ENCODE peak calls at places on chromosomes 3 and 15, in ten cellular contexts. A is cardiac muscle cell; D is GM23338; M is HepG2; Q is IMR-90; I is bronchial epithelial cell; J is CD4-positive, alpha-beta memory T cell; X is neural progenitor cell; O is OCI-LY7; S is pancreas. P is an unnamed sample. For H3K36me3, the result is how much of the 10 kb centered on the place peaks cover.

GRCh38 chr15:96330064-96330449 is 443 bp upstream of the NR2F2 start:
- DNase-seq in I (no peak), J (no peak), A (peak), D (peak), M (no peak), O (no peak), X (no peak), Q (peak), S (no peak), P (peak)

GRCh38 chr3:188207941-188208750 is 54.2 kb downstream of the LPP start:
- DNase-seq in O (no peak), D (peak), Q (no peak), J (no peak), M (no peak), I (no peak), A (no peak), S (no peak), X (peak), P (no peak)

GRCh38 chr3:194804796-194805195 is 119.1 kb downstream of the FAM43A start:
- DNase-seq in O (no peak), J (no peak), D (no peak), Q (no peak), M (no peak), I (no peak), X (no peak), S (no peak), A (no peak), P (no peak)

GRCh38 chr15:62647195-62647865 is 395.2 kb upstream of the TPM1 start:
- DNase-seq in A (peak), X (no peak), J (no peak), Q (peak), S (no peak), M (peak), O (no peak), D (no peak), I (peak), P (peak)

GRCh38 chr3:61617041-61617440 is 55.7 kb downstream of the PTPRG start:
- DNase-seq in Q (peak), X (no peak), M (no peak), I (no peak), O (no peak), D (no peak), J (no peak), A (no peak), S (no peak), P (no peak)

GRCh38 chr3:56917740-56918568 is 116.2 kb upstream of the ARHGEF3 start:
- DNase-seq in S (no peak), O (peak), J (no peak), D (peak), Q (no peak), I (peak), X (no peak), A (no peak), M (no peak), P (no peak)

GRCh38 chr3:114445233-114445632 is 151.4 kb downstream of the TIGIT start:
- DNase-seq in D (no peak), Q (peak), X (no peak), O (no peak), J (no peak), I (no peak), S (no peak), A (no peak), M (no peak), P (no peak)

GRCh38 chr3:43723121-43723734 is 32.5 kb downstream of the ABHD5 start:
- DNase-seq in O (no peak), M (no peak), S (no peak), J (no peak), I (peak), Q (peak), X (no peak), A (peak), D (no peak), P (no peak)

GRCh38 chr3:67037615-67038014 is 39.5 kb downstream of the KBTBD8 start:
- DNase-seq in X (no peak), Q (peak), O (peak), M (no peak), D (no peak), A (peak), J (no peak), I (peak), S (no peak), P (no peak)

GRCh38 chr3:187850256-187851010 is 105.2 kb upstream of the BCL6 start:
- DNase-seq in M (peak), A (no peak), Q (no peak), I (peak), O (no peak), S (no peak), J (no peak), D (no peak), X (no peak), P (no peak)

GRCh38 chr3:105414841-105415240 is 48.1 kb downstream of the ALCAM start:
- DNase-seq in O (no peak), J (no peak), A (peak), X (no peak), D (no peak), S (no peak), Q (peak), M (no peak), I (no peak), P (no peak)

GRCh38 chr3:52346623-52347530 is 30.8 kb downstream of the DNAH1 start:
- DNase-seq in Q (peak), M (no peak), X (no peak), D (no peak), A (peak), O (no peak), S (peak), I (peak), J (no peak), P (no peak)

GRCh38 chr3:195150194-195151118 is 120.5 kb downstream of the XXYLT1 start:
- DNase-seq in M (no peak), X (peak), Q (peak), S (peak), D (peak), A (peak), O (peak), J (no peak), I (peak), P (peak)

GRCh38 chr3:123489400-123490004 is 40.6 kb upstream of the ADCY5 start:
- DNase-seq in D (peak), A (peak), M (peak), J (peak), O (peak), Q (peak), I (peak), S (peak), X (peak), P (peak)

GRCh38 chr3:177440456-177441105 is 243.3 kb upstream of the TBL1XR1 start:
- DNase-seq in J (no peak), O (no peak), S (no peak), D (no peak), Q (no peak), A (no peak), M (no peak), X (no peak), I (peak), P (no peak)

GRCh38 chr3:130340766-130341165 is 4.7 kb upstream of the COL6A5 start:
- DNase-seq in I (peak), A (peak), Q (no peak), X (no peak), J (no peak), S (no peak), D (no peak), O (no peak), M (no peak), P (no peak)

GRCh38 chr15:77032052-77032646 is 37.2 kb downstream of the PSTPIP1 start:
- DNase-seq in Q (no peak), I (no peak), D (no peak), J (no peak), S (peak), O (no peak), X (no peak), M (peak), A (no peak), P (peak)

GRCh38 chr3:144127700-144128099 is 156.1 kb downstream of the DIPK2A start:
- DNase-seq in X (no peak), J (no peak), A (no peak), Q (no peak), O (no peak), S (no peak), D (no peak), I (peak), M (no peak), P (no peak)

GRCh38 chr15:63938486-63939061 is 104.8 kb upstream of the HERC1 start:
- DNase-seq in O (no peak), A (peak), M (no peak), Q (peak), X (no peak), D (no peak), S (no peak), J (no peak), I (no peak), P (peak)

GRCh38 chr3:37989821-37990480 is 635 bp upstream of the VILL start:
- DNase-seq in D (no peak), M (no peak), Q (no peak), I (no peak), S (no peak), A (no peak), J (no peak), X (no peak), O (no peak), P (no peak)

GRCh38 chr3:79517766-79518413 is 249.9 kb downstream of the ROBO1 start:
- DNase-seq in D (peak), M (peak), I (peak), A (peak), Q (peak), S (no peak), X (peak), O (peak), J (no peak), P (no peak)

GRCh38 chr3:196931157-196931556 is 11.2 kb downstream of the NCBP2 start:
- DNase-seq in X (no peak), I (no peak), J (no peak), M (no peak), A (no peak), S (no peak), O (peak), D (no peak), Q (no peak), P (no peak)
- H3K36me3 ChIP-seq in X (under half), I (under half), J (half or more), M (under half), A (under half), S (under half), O (half or more), D (under half), Q (under half), P (under half)

GRCh38 chr3:122407946-122408345 is 7.9 kb downstream of the WDR5B start:
- DNase-seq in X (no peak), M (no peak), D (no peak), J (no peak), Q (no peak), I (no peak), A (no peak), O (no peak), S (no peak), P (no peak)

GRCh38 chr3:122409392-122409791 is 6.5 kb downstream of the WDR5B start:
- DNase-seq in I (no peak), M (no peak), Q (no peak), O (no peak), S (no peak), J (no peak), X (no peak), A (no peak), D (no peak), P (no peak)

GRCh38 chr3:122414391-122414790 is 1.5 kb downstream of the WDR5B start:
- DNase-seq in S (no peak), M (no peak), A (no peak), X (no peak), O (no peak), I (no peak), D (no peak), J (no peak), Q (peak), P (no peak)

GRCh38 chr3:122410639-122411038 is 5.2 kb downstream of the WDR5B start:
- DNase-seq in Q (no peak), I (peak), D (no peak), O (no peak), J (no peak), X (no peak), S (no peak), A (no peak), M (no peak), P (no peak)

DNA sequence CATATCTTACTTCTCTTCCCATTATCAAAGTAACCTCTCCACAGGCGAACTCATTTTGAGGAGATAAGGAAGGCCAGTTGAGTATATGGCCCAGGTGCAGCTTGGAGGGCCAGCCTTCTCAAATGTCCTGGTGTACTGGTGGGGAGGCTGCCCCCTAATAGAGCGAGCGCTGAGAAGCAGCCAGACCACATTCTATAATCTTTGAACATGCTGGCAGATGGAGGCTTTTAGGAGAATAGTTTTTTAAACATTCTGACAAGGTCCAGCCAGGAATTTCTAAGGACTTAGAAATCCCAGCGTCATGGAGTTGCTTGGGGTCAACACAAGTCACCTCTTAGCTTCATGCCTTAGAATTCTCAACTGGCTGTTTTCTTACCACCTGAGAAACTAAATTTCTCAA is 5.8 kb downstream of the WDR5B start:
- DNase-seq in O (no peak), M (no peak), I (no peak), S (no peak), X (no peak), D (no peak), J (no peak), Q (no peak), A (no peak), P (no peak)
- H3K36me3 ChIP-seq in O (half or more), M (under half), I (under half), S (under half), X (under half), D (under half), J (half or more), Q (under half), A (half or more), P (under half)

GRCh38 chr15:101709466-101709865 is 14.8 kb downstream of the TARS3 start:
- DNase-seq in Q (no peak), D (no peak), I (no peak), M (no peak), A (no peak), O (no peak), X (no peak), J (no peak), S (no peak), P (no peak)

GRCh38 chr15:101712078-101712477 is 12.2 kb downstream of the TARS3 start:
- DNase-seq in O (no peak), J (no peak), S (no peak), Q (no peak), X (no peak), I (no peak), D (no peak), A (no peak), M (no peak), P (no peak)

GRCh38 chr15:101707983-101708382 is 16.3 kb downstream of the TARS3 start:
- DNase-seq in Q (no peak), O (no peak), M (no peak), D (no peak), S (no peak), I (no peak), J (no peak), X (no peak), A (no peak), P (no peak)

DNA sequence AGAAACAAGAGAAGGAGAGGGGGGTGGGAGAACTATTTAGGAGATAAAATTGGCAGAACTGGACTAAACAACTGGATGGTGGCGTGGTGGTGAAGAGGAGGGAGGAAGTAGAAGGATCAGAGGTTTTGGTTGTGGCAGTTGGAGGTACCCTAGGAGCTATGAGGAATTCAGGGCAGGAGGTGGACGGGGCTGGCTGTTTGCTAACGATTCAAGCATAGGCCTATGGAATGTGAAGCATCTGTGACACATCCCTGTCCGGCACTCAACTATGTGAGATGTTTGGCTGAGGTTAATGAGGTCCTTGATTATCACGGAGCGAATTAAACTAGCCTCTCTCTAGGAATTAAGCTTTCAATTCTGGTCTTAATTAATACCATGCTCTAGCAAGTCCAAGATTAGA is 13.5 kb downstream of the TARS3 start:
- DNase-seq in I (peak), S (no peak), J (no peak), M (peak), A (peak), O (no peak), X (no peak), Q (peak), D (peak), P (no peak)
- H3K36me3 ChIP-seq in I (under half), S (under half), J (half or more), M (under half), A (half or more), O (under half), X (under half), Q (under half), D (under half), P (under half)

GRCh38 chr15:67421105-67421504 is 99.8 kb upstream of the C15orf61 start:
- DNase-seq in O (no peak), M (no peak), X (no peak), S (no peak), Q (no peak), D (no peak), I (no peak), J (no peak), A (no peak), P (no peak)

GRCh38 chr15:67419705-67420104 is 101.2 kb upstream of the C15orf61 start:
- DNase-seq in Q (no peak), X (no peak), A (no peak), D (no peak), S (no peak), I (no peak), M (no peak), J (no peak), O (no peak), P (no peak)

GRCh38 chr15:67416891-67417290 is 104.0 kb upstream of the C15orf61 start:
- DNase-seq in O (no peak), M (no peak), X (no peak), D (no peak), Q (no peak), A (no peak), I (no peak), S (no peak), J (no peak), P (no peak)

GRCh38 chr15:67420137-67420536 is 100.8 kb upstream of the C15orf61 start:
- DNase-seq in O (no peak), S (no peak), X (no peak), A (no peak), J (no peak), M (no peak), Q (no peak), D (no peak), I (no peak), P (no peak)

DNA sequence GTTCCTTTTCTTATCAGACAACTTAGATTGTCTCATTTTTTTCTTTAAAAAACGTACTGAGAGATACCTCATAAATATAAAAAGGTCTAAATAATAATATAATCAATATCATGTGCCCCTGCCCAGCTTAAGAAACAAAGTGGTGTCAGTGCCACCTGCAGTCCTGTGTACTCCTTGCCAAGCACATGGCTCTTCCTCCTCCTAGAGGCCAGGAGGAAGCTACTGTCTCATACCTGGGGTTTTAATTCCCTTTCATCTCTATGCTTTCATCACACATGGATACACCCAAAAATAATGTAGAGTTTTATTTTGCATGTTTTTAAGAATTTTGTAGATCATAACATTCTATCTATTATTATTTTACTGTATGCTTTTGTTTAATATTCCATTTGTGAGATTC is 98.6 kb upstream of the C15orf61 start:
- DNase-seq in O (peak), Q (no peak), X (no peak), I (no peak), J (no peak), S (no peak), D (no peak), A (no peak), M (no peak), P (no peak)
- H3K36me3 ChIP-seq in O (under half), Q (under half), X (under half), I (under half), J (under half), S (under half), D (under half), A (under half), M (under half), P (under half)

DNA sequence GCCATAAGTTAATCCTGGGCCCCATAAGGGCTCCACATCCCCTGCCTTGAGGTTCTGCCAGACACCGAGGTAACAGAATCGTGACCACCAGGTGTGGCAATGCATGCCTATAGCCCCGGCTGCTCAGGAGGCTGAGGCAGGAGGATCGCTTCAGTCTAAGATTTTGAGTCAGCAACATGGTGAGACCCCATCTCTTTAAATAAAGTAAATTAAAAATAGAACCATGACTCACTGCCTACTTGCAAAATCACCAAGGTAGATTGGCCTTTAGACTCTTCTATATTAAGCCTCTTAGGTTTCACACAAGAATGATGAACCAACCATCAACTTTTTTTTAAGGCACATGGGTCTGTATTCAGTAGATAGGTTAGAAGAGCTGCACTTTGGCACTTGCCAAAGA is 9.7 kb downstream of the WDR5B start:
- DNase-seq in X (no peak), S (no peak), Q (no peak), I (no peak), M (no peak), D (no peak), J (no peak), A (no peak), O (no peak), P (no peak)
- H3K36me3 ChIP-seq in X (under half), S (under half), Q (under half), I (under half), M (under half), D (under half), J (half or more), A (half or more), O (half or more), P (under half)

DNA sequence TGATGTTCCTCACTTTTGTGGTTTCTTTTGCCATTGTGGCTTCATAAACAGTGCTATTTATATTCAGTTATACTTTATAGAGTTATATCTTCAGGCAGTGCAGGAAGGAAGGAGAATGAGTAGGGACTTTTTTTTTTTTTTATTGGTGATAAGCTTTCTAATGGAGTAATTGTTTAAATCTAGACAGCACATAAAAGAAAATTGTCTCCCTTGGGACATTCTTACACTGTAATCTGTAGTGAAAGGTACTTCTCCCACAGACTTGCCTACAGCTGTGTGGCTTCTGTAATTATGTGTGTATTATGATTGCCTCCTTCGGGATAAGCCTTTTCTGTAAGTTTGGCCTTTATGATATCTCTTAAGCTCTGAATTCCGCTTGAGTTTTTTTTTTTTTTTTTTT is 41.6 kb downstream of the WDR76 start:
- DNase-seq in X (no peak), M (no peak), O (no peak), S (no peak), D (no peak), I (no peak), J (no peak), Q (no peak), A (peak), P (no peak)
- H3K36me3 ChIP-seq in X (under half), M (under half), O (half or more), S (under half), D (under half), I (under half), J (under half), Q (under half), A (under half), P (under half)

GRCh38 chr3:44833394-44833793 is 28.3 kb upstream of the TMEM42 start:
- DNase-seq in A (no peak), Q (no peak), O (no peak), D (no peak), I (no peak), M (no peak), J (no peak), X (no peak), S (no peak), P (no peak)
- H3K36me3 ChIP-seq in A (under half), Q (under half), O (half or more), D (under half), I (under half), M (under half), J (under half), X (under half), S (under half), P (under half)

DNA sequence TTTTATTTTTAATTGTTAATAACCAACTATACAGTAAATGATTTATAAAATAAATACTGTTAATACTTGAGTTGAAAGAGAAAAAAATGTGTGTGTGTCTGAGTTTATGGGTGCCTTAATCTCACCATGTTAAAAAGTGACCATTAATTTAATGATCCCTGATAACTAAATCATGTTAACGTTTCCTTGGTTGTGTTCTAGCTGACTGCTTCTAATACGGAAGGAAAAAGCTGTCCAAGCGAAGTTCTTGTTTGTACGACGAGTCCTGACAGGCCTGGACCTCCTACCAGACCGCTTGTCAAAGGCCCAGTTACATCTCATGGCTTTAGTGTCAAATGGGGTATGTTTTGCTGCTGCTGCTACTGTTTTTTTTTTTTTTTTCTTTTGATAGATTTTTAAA is 113.5 kb downstream of the GHSR start:
- DNase-seq in J (no peak), I (peak), M (no peak), A (no peak), Q (no peak), X (no peak), D (no peak), S (no peak), O (no peak), P (no peak)
- H3K36me3 ChIP-seq in J (under half), I (under half), M (under half), A (half or more), Q (under half), X (under half), D (under half), S (under half), O (under half), P (under half)

P was measured in colonic mucosa.